ENCODE peak calls at places on chromosome 3, in five cellular contexts. One of them, this sample, is unnamed.

GRCh38 chr3:134342269-134342668 is 32.0 kb downstream of the AMOTL2 start:
- DNase-seq in upper lobe of right lung: no peak
- DNase-seq in CD8-positive, alpha-beta memory T cell: no peak
- DNase-seq in mammary epithelial cell: no peak
- DNase-seq in astrocyte: no peak
- DNase-seq in this sample: no peak

GRCh38 chr3:54863366-54863765 is 64.5 kb downstream of the LRTM1 start:
- DNase-seq in upper lobe of right lung: no peak
- DNase-seq in CD8-positive, alpha-beta memory T cell: no peak
- DNase-seq in mammary epithelial cell: no peak
- DNase-seq in astrocyte: peak; percentile 62
- DNase-seq in this sample: no peak

GRCh38 chr3:138653567-138653966 is 45.0 kb downstream of the FAIM start:
- DNase-seq in upper lobe of right lung: no peak
- DNase-seq in CD8-positive, alpha-beta memory T cell: no peak
- DNase-seq in mammary epithelial cell: no peak
- DNase-seq in astrocyte: no peak
- DNase-seq in this sample: peak; percentile 10

GRCh38 chr3:62373215-62373614 is at the start of gene FEZF2:
- DNase-seq in upper lobe of right lung: no peak
- DNase-seq in CD8-positive, alpha-beta memory T cell: no peak
- DNase-seq in mammary epithelial cell: no peak
- DNase-seq in astrocyte: no peak
- DNase-seq in this sample: no peak

GRCh38 chr3:8519156-8519555 is 17.5 kb downstream of the LMCD1 start:
- DNase-seq in upper lobe of right lung: no peak
- DNase-seq in CD8-positive, alpha-beta memory T cell: no peak
- DNase-seq in mammary epithelial cell: peak; percentile 33
- DNase-seq in astrocyte: peak; percentile 92
- DNase-seq in this sample: no peak

GRCh38 chr3:159200176-159200575 is 398.3 kb downstream of the MFSD1 start:
- DNase-seq in upper lobe of right lung: no peak
- DNase-seq in CD8-positive, alpha-beta memory T cell: no peak
- DNase-seq in mammary epithelial cell: peak; percentile 81
- DNase-seq in astrocyte: peak; percentile 96
- DNase-seq in this sample: no peak

GRCh38 chr3:117035785-117036184 is 326.2 kb downstream of the TUSC7 start:
- DNase-seq in upper lobe of right lung: no peak
- DNase-seq in CD8-positive, alpha-beta memory T cell: no peak
- DNase-seq in mammary epithelial cell: no peak
- DNase-seq in astrocyte: no peak
- DNase-seq in this sample: peak; percentile 60

GRCh38 chr3:30770387-30770786 is 124.1 kb downstream of the GADL1 start:
- DNase-seq in upper lobe of right lung: no peak
- DNase-seq in CD8-positive, alpha-beta memory T cell: no peak
- DNase-seq in mammary epithelial cell: peak; percentile 95
- DNase-seq in astrocyte: peak; percentile 95
- DNase-seq in this sample: no peak

GRCh38 chr3:113535898-113536297 is 3.5 kb downstream of the SIDT1 start:
- DNase-seq in upper lobe of right lung: no peak
- DNase-seq in CD8-positive, alpha-beta memory T cell: peak; percentile 23
- DNase-seq in mammary epithelial cell: no peak
- DNase-seq in astrocyte: no peak
- DNase-seq in this sample: no peak

GRCh38 chr3:61808526-61808925 is 247.2 kb downstream of the PTPRG start:
- DNase-seq in upper lobe of right lung: no peak
- DNase-seq in CD8-positive, alpha-beta memory T cell: no peak
- DNase-seq in mammary epithelial cell: no peak
- DNase-seq in astrocyte: no peak
- DNase-seq in this sample: no peak

GRCh38 chr3:71244153-71245051 is 339.1 kb downstream of the FOXP1 start:
- DNase-seq in upper lobe of right lung: no peak
- DNase-seq in CD8-positive, alpha-beta memory T cell: no peak
- DNase-seq in mammary epithelial cell: no peak
- DNase-seq in astrocyte: no peak
- DNase-seq in this sample: no peak

GRCh38 chr3:160038862-160039562 is 50.4 kb downstream of the IL12A start:
- DNase-seq in upper lobe of right lung: peak; percentile 82
- DNase-seq in CD8-positive, alpha-beta memory T cell: no peak
- DNase-seq in mammary epithelial cell: no peak
- DNase-seq in astrocyte: peak; percentile 19
- DNase-seq in this sample: no peak

GRCh38 chr3:36792342-36792741 is 28.0 kb upstream of the DCLK3 start:
- DNase-seq in upper lobe of right lung: no peak
- DNase-seq in CD8-positive, alpha-beta memory T cell: no peak
- DNase-seq in mammary epithelial cell: peak; percentile 27
- DNase-seq in astrocyte: peak; percentile 6
- DNase-seq in this sample: peak; percentile 18

GRCh38 chr3:188003188-188004171 is 150.5 kb upstream of the LPP start:
- DNase-seq in upper lobe of right lung: no peak
- DNase-seq in CD8-positive, alpha-beta memory T cell: no peak
- DNase-seq in mammary epithelial cell: peak; percentile 13
- DNase-seq in astrocyte: no peak
- DNase-seq in this sample: peak; percentile 83
- H3K4me1 ChIP-seq in upper lobe of right lung: peaks cover 7% of the 10 kb centered on the region
- H3K4me1 ChIP-seq in CD8-positive, alpha-beta memory T cell: peaks cover 40% of the 10 kb centered on the region
- H3K4me1 ChIP-seq in mammary epithelial cell: no peaks in the 10 kb centered on the region
- H3K4me1 ChIP-seq in astrocyte: no peaks in the 10 kb centered on the region
- H3K4me1 ChIP-seq in this sample: peaks cover 11% of the 10 kb centered on the region

GRCh38 chr3:12465826-12466225 is 18.5 kb upstream of the TSEN2 start:
- DNase-seq in upper lobe of right lung: no peak
- DNase-seq in CD8-positive, alpha-beta memory T cell: no peak
- DNase-seq in mammary epithelial cell: no peak
- DNase-seq in astrocyte: no peak
- DNase-seq in this sample: no peak

GRCh38 chr3:12468276-12468675 is 16.0 kb upstream of the TSEN2 start:
- DNase-seq in upper lobe of right lung: peak; percentile 18
- DNase-seq in CD8-positive, alpha-beta memory T cell: no peak
- DNase-seq in mammary epithelial cell: no peak
- DNase-seq in astrocyte: no peak
- DNase-seq in this sample: no peak

GRCh38 chr3:12470111-12470510 is 14.2 kb upstream of the TSEN2 start:
- DNase-seq in upper lobe of right lung: no peak
- DNase-seq in CD8-positive, alpha-beta memory T cell: no peak
- DNase-seq in mammary epithelial cell: peak; percentile 54
- DNase-seq in astrocyte: peak; percentile 66
- DNase-seq in this sample: no peak

GRCh38 chr3:12468757-12469156 is 15.5 kb upstream of the TSEN2 start:
- DNase-seq in upper lobe of right lung: no peak
- DNase-seq in CD8-positive, alpha-beta memory T cell: no peak
- DNase-seq in mammary epithelial cell: no peak
- DNase-seq in astrocyte: peak; percentile 31
- DNase-seq in this sample: no peak

DNA sequence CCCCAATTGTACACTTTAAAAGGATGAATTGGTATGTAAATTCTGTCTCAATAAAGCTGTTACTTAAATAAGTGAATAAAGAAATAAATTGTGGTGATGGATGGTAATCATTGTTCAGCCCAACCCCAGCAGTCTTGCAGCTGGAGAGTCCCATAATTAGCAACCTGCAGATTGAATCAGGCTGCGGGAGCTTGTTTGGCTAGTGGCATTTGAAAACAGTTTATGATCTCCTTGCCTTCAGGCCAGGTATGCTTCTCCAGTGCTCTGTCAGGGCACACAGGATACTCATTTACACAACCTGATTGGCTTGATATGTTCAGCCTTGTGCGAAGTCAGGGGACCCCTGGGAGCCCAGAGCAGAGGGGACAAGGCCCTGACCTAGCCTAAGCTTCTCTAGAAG is 16.5 kb upstream of the TSEN2 start:
- DNase-seq in upper lobe of right lung: peak; percentile 16
- DNase-seq in CD8-positive, alpha-beta memory T cell: no peak
- DNase-seq in mammary epithelial cell: no peak
- DNase-seq in astrocyte: no peak
- DNase-seq in this sample: no peak
- H3K4me1 ChIP-seq in upper lobe of right lung: no peaks in the 10 kb centered on the region
- H3K4me1 ChIP-seq in CD8-positive, alpha-beta memory T cell: peaks cover 3% of the 10 kb centered on the region
- H3K4me1 ChIP-seq in mammary epithelial cell: peaks cover 7% of the 10 kb centered on the region
- H3K4me1 ChIP-seq in astrocyte: peaks cover 6% of the 10 kb centered on the region
- H3K4me1 ChIP-seq in this sample: no peaks in the 10 kb centered on the region

GRCh38 chr3:86890997-86891396 is 100.0 kb downstream of the VGLL3 start:
- DNase-seq in upper lobe of right lung: no peak
- DNase-seq in CD8-positive, alpha-beta memory T cell: no peak
- DNase-seq in mammary epithelial cell: no peak
- DNase-seq in astrocyte: no peak
- DNase-seq in this sample: no peak

GRCh38 chr3:86895202-86895601 is 95.7 kb downstream of the VGLL3 start:
- DNase-seq in upper lobe of right lung: no peak
- DNase-seq in CD8-positive, alpha-beta memory T cell: no peak
- DNase-seq in mammary epithelial cell: peak; percentile 17
- DNase-seq in astrocyte: no peak
- DNase-seq in this sample: no peak
- H3K4me1 ChIP-seq in upper lobe of right lung: no peaks in the 10 kb centered on the region
- H3K4me1 ChIP-seq in CD8-positive, alpha-beta memory T cell: no peaks in the 10 kb centered on the region
- H3K4me1 ChIP-seq in mammary epithelial cell: no peaks in the 10 kb centered on the region
- H3K4me1 ChIP-seq in astrocyte: no peaks in the 10 kb centered on the region
- H3K4me1 ChIP-seq in this sample: no peaks in the 10 kb centered on the region

GRCh38 chr3:43632986-43633385 is 11.2 kb upstream of the ANO10 start:
- DNase-seq in upper lobe of right lung: no peak
- DNase-seq in CD8-positive, alpha-beta memory T cell: no peak
- DNase-seq in mammary epithelial cell: no peak
- DNase-seq in astrocyte: no peak
- DNase-seq in this sample: no peak

GRCh38 chr3:43632269-43632733 is 10.5 kb upstream of the ANO10 start:
- DNase-seq in upper lobe of right lung: no peak
- DNase-seq in CD8-positive, alpha-beta memory T cell: no peak
- DNase-seq in mammary epithelial cell: peak; percentile 81
- DNase-seq in astrocyte: peak; percentile 89
- DNase-seq in this sample: no peak

GRCh38 chr3:43627360-43627759 is 5.5 kb upstream of the ANO10 start:
- DNase-seq in upper lobe of right lung: no peak
- DNase-seq in CD8-positive, alpha-beta memory T cell: no peak
- DNase-seq in mammary epithelial cell: no peak
- DNase-seq in astrocyte: no peak
- DNase-seq in this sample: no peak

GRCh38 chr3:43629741-43630140 is 7.9 kb upstream of the ANO10 start:
- DNase-seq in upper lobe of right lung: no peak
- DNase-seq in CD8-positive, alpha-beta memory T cell: no peak
- DNase-seq in mammary epithelial cell: no peak
- DNase-seq in astrocyte: no peak
- DNase-seq in this sample: no peak

DNA sequence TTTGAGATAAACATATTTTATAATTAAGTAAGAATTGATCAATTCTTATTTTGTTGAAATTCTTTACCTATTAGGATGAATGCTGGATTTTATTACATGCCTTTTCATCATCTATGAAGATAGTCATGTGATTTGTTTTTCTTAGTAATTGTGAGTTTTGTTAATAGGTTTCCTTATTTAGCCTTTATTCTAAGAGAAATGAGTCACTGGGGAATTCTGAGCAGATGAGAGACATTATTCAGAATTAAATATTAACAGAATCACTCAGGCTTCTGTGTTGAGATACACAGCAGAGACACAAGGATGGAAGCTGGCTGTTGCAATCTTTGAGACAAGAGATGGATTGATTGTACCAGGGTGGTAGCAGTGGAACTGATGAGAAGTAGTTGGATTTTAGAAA is 7.4 kb upstream of the ANO10 start:
- DNase-seq in upper lobe of right lung: no peak
- DNase-seq in CD8-positive, alpha-beta memory T cell: no peak
- DNase-seq in mammary epithelial cell: no peak
- DNase-seq in astrocyte: no peak
- DNase-seq in this sample: no peak
- H3K4me1 ChIP-seq in upper lobe of right lung: no peaks in the 10 kb centered on the region
- H3K4me1 ChIP-seq in CD8-positive, alpha-beta memory T cell: no peaks in the 10 kb centered on the region
- H3K4me1 ChIP-seq in mammary epithelial cell: peaks cover 7% of the 10 kb centered on the region
- H3K4me1 ChIP-seq in astrocyte: peaks cover 7% of the 10 kb centered on the region
- H3K4me1 ChIP-seq in this sample: no peaks in the 10 kb centered on the region

GRCh38 chr3:141418751-141419150 is 50.4 kb downstream of the ZBTB38 start:
- DNase-seq in upper lobe of right lung: no peak
- DNase-seq in CD8-positive, alpha-beta memory T cell: no peak
- DNase-seq in mammary epithelial cell: no peak
- DNase-seq in astrocyte: no peak
- DNase-seq in this sample: no peak
- H3K4me1 ChIP-seq in upper lobe of right lung: peaks cover 45% of the 10 kb centered on the region
- H3K4me1 ChIP-seq in CD8-positive, alpha-beta memory T cell: peaks cover 38% of the 10 kb centered on the region
- H3K4me1 ChIP-seq in mammary epithelial cell: peaks cover 5% of the 10 kb centered on the region
- H3K4me1 ChIP-seq in astrocyte: peaks cover 30% of the 10 kb centered on the region
- H3K4me1 ChIP-seq in this sample: no peaks in the 10 kb centered on the region

DNA sequence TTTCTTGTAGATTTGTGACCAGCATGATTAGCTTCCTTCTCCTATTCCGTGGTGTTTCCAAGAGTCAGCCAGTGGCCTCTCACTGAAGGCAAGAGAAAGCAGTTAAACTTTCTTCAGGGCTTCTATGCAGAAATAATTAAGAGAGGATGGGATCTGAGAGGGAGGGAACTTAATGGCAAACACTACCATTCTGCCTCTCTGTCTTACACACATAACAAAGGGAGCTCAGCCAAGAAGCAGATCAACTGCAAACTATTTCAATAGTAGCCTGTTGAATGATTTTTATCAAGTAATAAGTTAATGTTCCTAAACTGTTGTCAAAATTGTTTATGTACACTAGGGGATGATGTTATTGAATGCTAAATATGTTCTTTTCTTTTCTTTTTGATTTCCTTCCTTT is 11.8 kb downstream of the OXSR1 start:
- DNase-seq in upper lobe of right lung: no peak
- DNase-seq in CD8-positive, alpha-beta memory T cell: no peak
- DNase-seq in mammary epithelial cell: no peak
- DNase-seq in astrocyte: no peak
- DNase-seq in this sample: no peak
- H3K4me1 ChIP-seq in upper lobe of right lung: peaks cover 6% of the 10 kb centered on the region
- H3K4me1 ChIP-seq in CD8-positive, alpha-beta memory T cell: peaks cover 25% of the 10 kb centered on the region
- H3K4me1 ChIP-seq in mammary epithelial cell: peaks cover 20% of the 10 kb centered on the region
- H3K4me1 ChIP-seq in astrocyte: peaks cover 12% of the 10 kb centered on the region
- H3K4me1 ChIP-seq in this sample: peaks cover 6% of the 10 kb centered on the region

GRCh38 chr3:52063026-52063723 is 6.8 kb upstream of the DUSP7 start:
- DNase-seq in upper lobe of right lung: no peak
- DNase-seq in CD8-positive, alpha-beta memory T cell: no peak
- DNase-seq in mammary epithelial cell: no peak
- DNase-seq in astrocyte: no peak
- DNase-seq in this sample: no peak

GRCh38 chr3:52064561-52064960 is 8.2 kb upstream of the DUSP7 start:
- DNase-seq in upper lobe of right lung: no peak
- DNase-seq in CD8-positive, alpha-beta memory T cell: no peak
- DNase-seq in mammary epithelial cell: no peak
- DNase-seq in astrocyte: no peak
- DNase-seq in this sample: no peak

GRCh38 chr3:52059781-52060180 is 3.4 kb upstream of the DUSP7 start:
- DNase-seq in upper lobe of right lung: no peak
- DNase-seq in CD8-positive, alpha-beta memory T cell: no peak
- DNase-seq in mammary epithelial cell: peak; percentile 79
- DNase-seq in astrocyte: no peak
- DNase-seq in this sample: no peak

GRCh38 chr3:52061116-52061910 is 4.9 kb upstream of the DUSP7 start:
- DNase-seq in upper lobe of right lung: no peak
- DNase-seq in CD8-positive, alpha-beta memory T cell: no peak
- DNase-seq in mammary epithelial cell: peak; percentile 82
- DNase-seq in astrocyte: no peak
- DNase-seq in this sample: no peak

DNA sequence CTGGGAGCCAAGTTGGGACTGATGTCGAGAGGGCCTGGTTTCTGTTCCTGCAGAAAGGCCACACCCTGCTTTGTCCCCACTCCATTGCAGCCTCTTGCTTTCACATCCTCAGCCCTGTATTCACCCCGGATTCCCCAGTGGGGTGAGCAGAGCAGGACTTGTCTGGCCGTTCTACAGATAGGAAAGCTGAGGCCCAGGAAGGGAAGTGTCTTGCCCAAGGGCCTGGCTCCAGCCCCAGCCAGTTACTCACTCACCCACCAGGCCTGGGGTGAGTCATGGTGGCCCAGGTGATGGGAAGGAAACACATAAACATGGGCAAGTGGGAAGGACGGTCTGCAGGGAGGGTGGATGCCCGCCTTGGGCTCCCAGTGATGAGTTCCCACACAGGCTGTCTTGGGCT is 6.1 kb upstream of the DUSP7 start:
- DNase-seq in upper lobe of right lung: peak; percentile 79
- DNase-seq in CD8-positive, alpha-beta memory T cell: no peak
- DNase-seq in mammary epithelial cell: peak; percentile 99
- DNase-seq in astrocyte: peak; percentile 85
- DNase-seq in this sample: no peak
- H3K4me1 ChIP-seq in upper lobe of right lung: peaks cover 5% of the 10 kb centered on the region
- H3K4me1 ChIP-seq in CD8-positive, alpha-beta memory T cell: peaks cover 6% of the 10 kb centered on the region
- H3K4me1 ChIP-seq in mammary epithelial cell: peaks cover 95% of the 10 kb centered on the region
- H3K4me1 ChIP-seq in astrocyte: peaks cover 13% of the 10 kb centered on the region
- H3K4me1 ChIP-seq in this sample: no peaks in the 10 kb centered on the region